ENCODE peak calls at places on chromosomes 4 and X, in seven cellular contexts. Z is HL-60, F is tibial nerve, J is pancreas, H is upper lobe of right lung, D is psoas muscle, E is ovary. C is an unnamed sample. For H3K27me3, the result is how much of the 10 kb centered on the place peaks cover.

GRCh38 chr4:137300776-137301175 is 231.5 kb downstream of the PCDH18 start:
- DNase-seq in D (no peak), Z (no peak), F (no peak), H (no peak), J (no peak), E (no peak), C (no peak)

GRCh38 chrX:118345045-118345400 is 883 bp upstream of the WDR44 start:
- DNase-seq in F (no peak), J (no peak), Z (no peak), E (no peak), H (no peak), D (no peak), C (no peak)

GRCh38 chr4:69763233-69763632 is 2.8 kb upstream of the SULT1B1 start:
- DNase-seq in E (no peak), D (no peak), J (no peak), H (no peak), F (no peak), Z (no peak), C (no peak)

GRCh38 chrX:153922932-153923857 is 2.9 kb downstream of the ARHGAP4 start:
- DNase-seq in H (peak), J (peak), F (peak), D (peak), Z (no peak), E (peak), C (peak)

GRCh38 chr4:169270156-169270809 is 473 bp downstream of the SH3RF1 start:
- DNase-seq in E (no peak), H (peak), D (peak), J (peak), Z (peak), F (peak), C (peak)

GRCh38 chr4:2494992-2495391 is 26.1 kb downstream of the RNF4 start:
- DNase-seq in F (no peak), D (no peak), Z (no peak), H (no peak), E (peak), J (no peak), C (no peak)

GRCh38 chr4:127470290-127470809 is 162.4 kb upstream of the INTU start:
- DNase-seq in E (no peak), D (no peak), F (no peak), H (peak), Z (no peak), J (no peak), C (no peak)

GRCh38 chrX:40933132-40934078 is 151.8 kb upstream of the USP9X start:
- DNase-seq in E (no peak), Z (no peak), D (no peak), J (no peak), H (no peak), F (peak), C (no peak)

GRCh38 chr4:88531549-88531948 is 8.0 kb upstream of the PYURF start:
- DNase-seq in Z (no peak), F (no peak), E (no peak), J (no peak), D (no peak), H (no peak), C (no peak)

GRCh38 chr4:17623451-17624001 is 9.1 kb downstream of the MED28 start:
- DNase-seq in D (no peak), Z (no peak), H (no peak), J (no peak), E (no peak), F (no peak), C (no peak)

GRCh38 chrX:69614896-69615295 is 1.0 kb upstream of the EDA start:
- DNase-seq in J (no peak), D (no peak), Z (no peak), F (peak), H (no peak), E (peak), C (no peak)
- H3K4me3 ChIP-seq in J (no peak), D (no peak), Z (no peak), F (peak), H (no peak), E (no peak), C (no peak)

GRCh38 chr4:93829531-93830089 is 1.1 kb downstream of the ATOH1 start:
- DNase-seq in E (no peak), Z (no peak), H (no peak), D (no peak), F (no peak), J (no peak), C (no peak)

GRCh38 chr4:93830090-93830818 is 1.7 kb downstream of the ATOH1 start:
- DNase-seq in Z (no peak), E (no peak), D (no peak), F (no peak), H (no peak), J (no peak), C (no peak)

GRCh38 chr4:93827272-93827947 is 1.1 kb upstream of the ATOH1 start:
- DNase-seq in H (no peak), D (no peak), F (no peak), Z (no peak), J (no peak), E (no peak), C (peak)

GRCh38 chr4:93828830-93829530 is 427 bp downstream of the ATOH1 start:
- DNase-seq in Z (no peak), E (no peak), D (no peak), F (no peak), H (no peak), J (no peak), C (peak)

DNA sequence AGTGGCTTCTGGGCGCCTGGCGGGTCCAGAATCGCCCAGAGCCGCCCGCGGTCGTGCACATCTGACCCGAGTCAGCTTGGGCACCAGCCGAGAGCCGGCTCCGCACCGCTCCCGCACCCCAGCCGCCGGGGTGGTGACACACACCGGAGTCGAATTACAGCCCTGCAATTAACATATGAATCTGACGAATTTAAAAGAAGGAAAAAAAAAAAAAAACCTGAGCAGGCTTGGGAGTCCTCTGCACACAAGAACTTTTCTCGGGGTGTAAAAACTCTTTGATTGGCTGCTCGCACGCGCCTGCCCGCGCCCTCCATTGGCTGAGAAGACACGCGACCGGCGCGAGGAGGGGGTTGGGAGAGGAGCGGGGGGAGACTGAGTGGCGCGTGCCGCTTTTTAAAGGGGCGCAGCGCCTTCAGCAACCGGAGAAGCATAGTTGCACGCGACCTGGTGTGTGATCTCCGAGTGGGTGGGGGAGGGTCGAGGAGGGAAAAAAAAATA is at the start of gene ATOH1:
- DNase-seq in E (peak), Z (no peak), D (no peak), J (no peak), F (no peak), H (peak), C (peak)
- H3K27me3 ChIP-seq in E (under half), Z (under half), D (under half), J (under half), F (half or more), H (half or more), C (half or more)

DNA sequence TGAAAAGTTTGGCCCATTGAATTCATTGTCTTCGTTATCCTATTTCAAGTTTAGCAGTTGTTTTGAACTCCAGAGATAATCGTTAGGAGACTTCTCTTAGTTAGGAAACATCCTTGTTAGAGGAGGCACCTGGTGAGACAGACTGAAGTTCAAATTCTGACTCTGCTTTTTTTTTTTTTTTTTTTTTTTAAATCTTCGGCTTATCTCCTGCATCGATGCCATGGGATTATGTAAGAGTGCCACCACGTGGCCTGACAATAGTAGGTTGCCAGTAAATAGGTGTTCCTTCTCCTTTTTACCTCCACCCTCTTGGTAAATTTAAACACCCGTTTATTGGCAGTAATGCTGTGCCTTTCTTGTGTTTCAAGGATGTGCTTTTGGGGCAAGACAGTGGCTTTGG is 149.3 kb downstream of the SOWAHB start:
- DNase-seq in Z (no peak), D (no peak), E (no peak), H (no peak), J (peak), F (peak), C (peak)
- TF ChIP-seq CTCF in Z (no peak), D (no peak), E (no peak), H (peak), J (peak), F (peak), C (peak)

DNA sequence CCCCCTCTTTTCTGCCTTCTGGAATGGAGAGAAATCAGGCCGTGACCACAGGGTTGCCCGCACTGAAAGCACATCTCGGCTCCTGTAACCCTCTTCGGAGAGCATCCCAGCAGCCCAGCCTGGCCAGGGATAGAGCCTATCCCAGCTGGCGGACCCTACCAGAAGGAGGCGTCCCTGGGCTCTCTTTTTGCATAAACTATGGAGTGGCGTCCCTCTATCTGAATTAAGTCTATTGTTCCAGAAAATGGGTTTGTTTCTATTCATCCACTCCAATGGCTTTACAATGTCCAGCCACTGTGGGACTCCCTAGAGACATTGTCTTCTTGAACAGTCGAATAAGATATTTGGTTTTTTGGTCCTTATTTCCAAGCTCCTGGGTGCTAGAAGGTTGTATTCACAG is 689 bp upstream of the NHSL2 start:
- DNase-seq in F (peak), J (no peak), H (no peak), D (peak), E (no peak), Z (no peak), C (no peak)
- H3K4me3 ChIP-seq in F (peak), J (no peak), H (peak), D (peak), E (no peak), Z (no peak), C (no peak)

DNA sequence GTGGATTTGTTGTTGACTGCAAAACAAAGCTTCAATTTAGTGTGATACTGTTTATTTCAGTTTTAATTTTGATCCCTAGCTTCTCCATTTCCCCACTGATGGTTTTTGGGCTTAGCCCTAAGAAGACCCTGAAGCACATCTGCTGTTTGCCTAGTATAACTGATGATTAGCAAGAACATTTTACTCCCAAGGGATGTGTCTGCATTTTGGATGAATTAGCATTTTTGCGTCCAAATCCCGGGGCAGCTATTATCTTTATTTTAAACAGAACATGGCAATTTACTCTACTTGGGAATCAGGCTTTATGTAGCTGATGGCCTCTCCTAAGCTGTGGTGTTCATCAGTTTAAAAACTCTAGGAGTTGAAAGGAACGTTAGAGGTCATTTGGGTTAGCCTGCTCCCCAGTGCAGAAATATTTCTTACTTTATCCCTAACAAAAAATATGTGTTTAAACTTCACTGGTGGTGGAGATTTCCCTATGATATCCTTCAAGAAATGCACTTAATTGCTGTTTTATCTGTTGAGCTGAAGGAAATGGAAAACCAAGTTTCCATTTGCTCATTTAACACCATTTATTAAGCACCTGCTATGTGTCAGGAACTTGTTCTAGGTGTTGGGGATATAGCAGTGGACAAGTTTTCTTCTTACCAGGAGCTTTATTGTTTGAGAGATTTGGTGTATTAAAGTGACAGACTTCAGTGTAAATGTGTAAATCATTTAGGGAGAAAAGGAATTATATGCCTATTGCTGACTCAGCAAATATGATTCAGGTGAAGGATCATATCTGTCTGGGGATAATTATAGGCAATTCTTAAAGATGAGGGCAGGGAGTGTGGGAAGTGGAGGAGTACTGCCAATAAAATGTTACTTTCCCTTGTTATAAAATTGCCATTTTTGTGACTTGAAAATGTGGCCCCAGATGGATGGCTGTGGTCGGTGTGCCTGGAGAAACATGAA is 3.4 kb downstream of the SEPTIN11 start:
- DNase-seq in Z (no peak), J (no peak), F (no peak), D (no peak), E (no peak), H (no peak), C (no peak)
- H3K27me3 ChIP-seq in Z (under half), J (under half), F (under half), D (under half), E (under half), H (under half), C (under half)

GRCh38 chr4:156677136-156677535 is 294.5 kb downstream of the PDGFC start:
- DNase-seq in Z (no peak), J (no peak), H (no peak), F (no peak), E (no peak), D (no peak), C (peak)
- TF ChIP-seq CTCF in Z (no peak), J (no peak), H (peak), F (no peak), E (no peak), D (no peak), C (peak)

GRCh38 chr4:85474356-85474755 is 594 bp upstream of the ARHGAP24 start:
- DNase-seq in H (no peak), F (no peak), J (no peak), Z (no peak), E (no peak), D (no peak), C (no peak)
- H3K4me3 ChIP-seq in H (peak), F (peak), J (no peak), Z (peak), E (peak), D (peak), C (peak)

GRCh38 chrX:640641-641040 is 10.1 kb downstream of the SHOX start:
- DNase-seq in Z (no peak), J (no peak), F (no peak), D (no peak), E (no peak), H (no peak), C (no peak)

GRCh38 chrX:636971-637659 is 6.5 kb downstream of the SHOX start:
- DNase-seq in D (no peak), J (no peak), H (no peak), E (no peak), Z (no peak), F (no peak), C (no peak)

GRCh38 chrX:638482-639131 is 8.0 kb downstream of the SHOX start:
- DNase-seq in D (no peak), H (no peak), J (no peak), F (no peak), Z (no peak), E (no peak), C (peak)

GRCh38 chrX:637660-638481 is 7.3 kb downstream of the SHOX start:
- DNase-seq in J (no peak), E (no peak), H (peak), D (no peak), Z (no peak), F (no peak), C (no peak)

DNA sequence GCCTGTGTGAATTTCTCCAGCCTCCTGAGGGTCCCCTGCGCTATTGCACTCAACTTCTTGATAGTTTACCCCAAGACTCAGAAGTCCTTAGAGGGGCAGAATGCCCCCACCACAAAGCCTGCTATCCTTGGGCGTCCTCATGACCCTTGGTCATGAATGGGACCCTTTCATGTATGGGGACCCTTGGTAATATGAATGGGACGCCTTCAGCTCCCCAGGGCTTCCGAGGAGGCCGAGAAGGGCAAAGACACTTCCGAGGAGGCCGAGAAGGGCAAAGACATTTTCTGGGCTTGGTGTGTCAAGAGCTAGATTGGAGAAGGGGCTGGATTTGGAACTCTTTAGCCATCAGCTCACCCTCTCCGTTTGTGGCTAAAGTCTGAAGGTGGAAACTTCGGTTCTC is 8.6 kb downstream of the SHOX start:
- DNase-seq in E (no peak), H (no peak), D (no peak), F (no peak), J (no peak), Z (no peak), C (no peak)
- H3K27me3 ChIP-seq in E (under half), H (half or more), D (under half), F (half or more), J (under half), Z (under half), C (half or more)

C was measured in transverse colon.